ENCODE peak calls at places on chromosomes 6 and 20, in seven cellular contexts. One of them, this sample, is unnamed.

GRCh38 chr6:68911811-68912210 is 276.7 kb downstream of the ADGRB3 start:
- DNase-seq in RWPE1: no peak
- DNase-seq in stimulated activated CD4-positive, alpha-beta T cell treated with anti-CD3 and anti-CD28 coated beads, Interleukin-2, amount 100 ng/mL, for 24 hours: no peak
- DNase-seq in neural progenitor cell: no peak
- DNase-seq in nephron progenitor cell: no peak
- DNase-seq in amniotic stem cell: no peak
- DNase-seq in activated CD4-positive, alpha-beta T cell treated with anti-CD3 and anti-CD28 coated beads for 4 hours: no peak
- DNase-seq in this sample: no peak

GRCh38 chr6:145898376-145898775 is 65.8 kb downstream of the SHPRH start:
- DNase-seq in RWPE1: peak; percentile 48
- DNase-seq in stimulated activated CD4-positive, alpha-beta T cell treated with anti-CD3 and anti-CD28 coated beads, Interleukin-2, amount 100 ng/mL, for 24 hours: no peak
- DNase-seq in neural progenitor cell: no peak
- DNase-seq in nephron progenitor cell: no peak
- DNase-seq in amniotic stem cell: no peak
- DNase-seq in activated CD4-positive, alpha-beta T cell treated with anti-CD3 and anti-CD28 coated beads for 4 hours: no peak
- DNase-seq in this sample: no peak

GRCh38 chr6:28747631-28748157 is 176.1 kb downstream of the TRIM27 start:
- DNase-seq in RWPE1: peak; percentile 55
- DNase-seq in stimulated activated CD4-positive, alpha-beta T cell treated with anti-CD3 and anti-CD28 coated beads, Interleukin-2, amount 100 ng/mL, for 24 hours: no peak
- DNase-seq in neural progenitor cell: peak; percentile 78
- DNase-seq in nephron progenitor cell: peak; percentile 48
- DNase-seq in amniotic stem cell: no peak
- DNase-seq in activated CD4-positive, alpha-beta T cell treated with anti-CD3 and anti-CD28 coated beads for 4 hours: no peak
- DNase-seq in this sample: no peak

GRCh38 chr6:156109713-156110112 is 654.1 kb upstream of the NOX3 start:
- DNase-seq in RWPE1: no peak
- DNase-seq in stimulated activated CD4-positive, alpha-beta T cell treated with anti-CD3 and anti-CD28 coated beads, Interleukin-2, amount 100 ng/mL, for 24 hours: no peak
- DNase-seq in neural progenitor cell: no peak
- DNase-seq in nephron progenitor cell: no peak
- DNase-seq in amniotic stem cell: no peak
- DNase-seq in activated CD4-positive, alpha-beta T cell treated with anti-CD3 and anti-CD28 coated beads for 4 hours: no peak
- DNase-seq in this sample: no peak

GRCh38 chr6:72761767-72762166 is 139.9 kb downstream of the KCNQ5 start:
- DNase-seq in RWPE1: no peak
- DNase-seq in stimulated activated CD4-positive, alpha-beta T cell treated with anti-CD3 and anti-CD28 coated beads, Interleukin-2, amount 100 ng/mL, for 24 hours: no peak
- DNase-seq in neural progenitor cell: no peak
- DNase-seq in nephron progenitor cell: no peak
- DNase-seq in amniotic stem cell: no peak
- DNase-seq in activated CD4-positive, alpha-beta T cell treated with anti-CD3 and anti-CD28 coated beads for 4 hours: no peak
- DNase-seq in this sample: no peak

GRCh38 chr6:43977404-43978111 is 149.7 kb downstream of the MRPL14 start:
- DNase-seq in RWPE1: no peak
- DNase-seq in stimulated activated CD4-positive, alpha-beta T cell treated with anti-CD3 and anti-CD28 coated beads, Interleukin-2, amount 100 ng/mL, for 24 hours: no peak
- DNase-seq in neural progenitor cell: no peak
- DNase-seq in nephron progenitor cell: no peak
- DNase-seq in amniotic stem cell: no peak
- DNase-seq in activated CD4-positive, alpha-beta T cell treated with anti-CD3 and anti-CD28 coated beads for 4 hours: no peak
- DNase-seq in this sample: no peak

GRCh38 chr6:137677714-137678113 is 183.5 kb upstream of the OLIG3 start:
- DNase-seq in RWPE1: no peak
- DNase-seq in stimulated activated CD4-positive, alpha-beta T cell treated with anti-CD3 and anti-CD28 coated beads, Interleukin-2, amount 100 ng/mL, for 24 hours: no peak
- DNase-seq in neural progenitor cell: no peak
- DNase-seq in nephron progenitor cell: no peak
- DNase-seq in amniotic stem cell: no peak
- DNase-seq in activated CD4-positive, alpha-beta T cell treated with anti-CD3 and anti-CD28 coated beads for 4 hours: no peak
- DNase-seq in this sample: no peak

GRCh38 chr6:17393335-17394191 is at the start of gene CAP2:
- DNase-seq in RWPE1: peak; percentile 45
- DNase-seq in stimulated activated CD4-positive, alpha-beta T cell treated with anti-CD3 and anti-CD28 coated beads, Interleukin-2, amount 100 ng/mL, for 24 hours: peak; percentile 3
- DNase-seq in neural progenitor cell: peak; percentile 90
- DNase-seq in nephron progenitor cell: peak; percentile 75
- DNase-seq in amniotic stem cell: peak; percentile 41
- DNase-seq in activated CD4-positive, alpha-beta T cell treated with anti-CD3 and anti-CD28 coated beads for 4 hours: no peak
- DNase-seq in this sample: no peak

GRCh38 chr6:5751525-5752252 is 255.0 kb downstream of the NRN1 start:
- DNase-seq in RWPE1: no peak
- DNase-seq in stimulated activated CD4-positive, alpha-beta T cell treated with anti-CD3 and anti-CD28 coated beads, Interleukin-2, amount 100 ng/mL, for 24 hours: no peak
- DNase-seq in neural progenitor cell: no peak
- DNase-seq in nephron progenitor cell: no peak
- DNase-seq in amniotic stem cell: no peak
- DNase-seq in activated CD4-positive, alpha-beta T cell treated with anti-CD3 and anti-CD28 coated beads for 4 hours: no peak
- DNase-seq in this sample: no peak

GRCh38 chr6:138446821-138447220 is 42.8 kb downstream of the HEBP2 start:
- DNase-seq in RWPE1: no peak
- DNase-seq in stimulated activated CD4-positive, alpha-beta T cell treated with anti-CD3 and anti-CD28 coated beads, Interleukin-2, amount 100 ng/mL, for 24 hours: no peak
- DNase-seq in neural progenitor cell: no peak
- DNase-seq in nephron progenitor cell: no peak
- DNase-seq in amniotic stem cell: no peak
- DNase-seq in activated CD4-positive, alpha-beta T cell treated with anti-CD3 and anti-CD28 coated beads for 4 hours: no peak
- DNase-seq in this sample: no peak

GRCh38 chr6:88641178-88641903 is 322.1 kb downstream of the RNGTT start:
- DNase-seq in RWPE1: no peak
- DNase-seq in stimulated activated CD4-positive, alpha-beta T cell treated with anti-CD3 and anti-CD28 coated beads, Interleukin-2, amount 100 ng/mL, for 24 hours: no peak
- DNase-seq in neural progenitor cell: no peak
- DNase-seq in nephron progenitor cell: no peak
- DNase-seq in amniotic stem cell: no peak
- DNase-seq in activated CD4-positive, alpha-beta T cell treated with anti-CD3 and anti-CD28 coated beads for 4 hours: no peak
- DNase-seq in this sample: no peak

GRCh38 chr6:6884193-6884627 is 223.6 kb upstream of the RREB1 start:
- DNase-seq in RWPE1: no peak
- DNase-seq in stimulated activated CD4-positive, alpha-beta T cell treated with anti-CD3 and anti-CD28 coated beads, Interleukin-2, amount 100 ng/mL, for 24 hours: no peak
- DNase-seq in neural progenitor cell: no peak
- DNase-seq in nephron progenitor cell: no peak
- DNase-seq in amniotic stem cell: no peak
- DNase-seq in activated CD4-positive, alpha-beta T cell treated with anti-CD3 and anti-CD28 coated beads for 4 hours: no peak
- DNase-seq in this sample: no peak

GRCh38 chr20:25020345-25020744 is 27.8 kb upstream of the APMAP start:
- DNase-seq in RWPE1: no peak
- DNase-seq in stimulated activated CD4-positive, alpha-beta T cell treated with anti-CD3 and anti-CD28 coated beads, Interleukin-2, amount 100 ng/mL, for 24 hours: no peak
- DNase-seq in neural progenitor cell: no peak
- DNase-seq in nephron progenitor cell: no peak
- DNase-seq in amniotic stem cell: no peak
- DNase-seq in activated CD4-positive, alpha-beta T cell treated with anti-CD3 and anti-CD28 coated beads for 4 hours: no peak
- DNase-seq in this sample: no peak

GRCh38 chr6:34152042-34152524 is 6.2 kb upstream of the GRM4 start:
- DNase-seq in RWPE1: no peak
- DNase-seq in stimulated activated CD4-positive, alpha-beta T cell treated with anti-CD3 and anti-CD28 coated beads, Interleukin-2, amount 100 ng/mL, for 24 hours: no peak
- DNase-seq in neural progenitor cell: no peak
- DNase-seq in nephron progenitor cell: no peak
- DNase-seq in amniotic stem cell: no peak
- DNase-seq in activated CD4-positive, alpha-beta T cell treated with anti-CD3 and anti-CD28 coated beads for 4 hours: no peak
- DNase-seq in this sample: no peak

GRCh38 chr20:953742-954141 is 37.6 kb upstream of the ANGPT4 start:
- DNase-seq in RWPE1: no peak
- DNase-seq in stimulated activated CD4-positive, alpha-beta T cell treated with anti-CD3 and anti-CD28 coated beads, Interleukin-2, amount 100 ng/mL, for 24 hours: no peak
- DNase-seq in neural progenitor cell: peak; percentile 43
- DNase-seq in nephron progenitor cell: no peak
- DNase-seq in amniotic stem cell: no peak
- DNase-seq in activated CD4-positive, alpha-beta T cell treated with anti-CD3 and anti-CD28 coated beads for 4 hours: no peak
- DNase-seq in this sample: no peak

GRCh38 chr6:151535476-151536279 is 41.9 kb downstream of the CCDC170 start:
- DNase-seq in RWPE1: no peak
- DNase-seq in stimulated activated CD4-positive, alpha-beta T cell treated with anti-CD3 and anti-CD28 coated beads, Interleukin-2, amount 100 ng/mL, for 24 hours: no peak
- DNase-seq in neural progenitor cell: no peak
- DNase-seq in nephron progenitor cell: no peak
- DNase-seq in amniotic stem cell: no peak
- DNase-seq in activated CD4-positive, alpha-beta T cell treated with anti-CD3 and anti-CD28 coated beads for 4 hours: no peak
- DNase-seq in this sample: no peak

GRCh38 chr6:170048615-170049256 is 242.1 kb downstream of the DLL1 start:
- DNase-seq in RWPE1: no peak
- DNase-seq in stimulated activated CD4-positive, alpha-beta T cell treated with anti-CD3 and anti-CD28 coated beads, Interleukin-2, amount 100 ng/mL, for 24 hours: no peak
- DNase-seq in neural progenitor cell: no peak
- DNase-seq in nephron progenitor cell: no peak
- DNase-seq in amniotic stem cell: no peak
- DNase-seq in activated CD4-positive, alpha-beta T cell treated with anti-CD3 and anti-CD28 coated beads for 4 hours: no peak
- DNase-seq in this sample: no peak

GRCh38 chr6:30732237-30732943 is 10.1 kb downstream of the FLOT1 start:
- DNase-seq in RWPE1: no peak
- DNase-seq in stimulated activated CD4-positive, alpha-beta T cell treated with anti-CD3 and anti-CD28 coated beads, Interleukin-2, amount 100 ng/mL, for 24 hours: no peak
- DNase-seq in neural progenitor cell: no peak
- DNase-seq in nephron progenitor cell: no peak
- DNase-seq in amniotic stem cell: no peak
- DNase-seq in activated CD4-positive, alpha-beta T cell treated with anti-CD3 and anti-CD28 coated beads for 4 hours: no peak
- DNase-seq in this sample: no peak

GRCh38 chr6:114537977-114538376 is 195.2 kb upstream of the HS3ST5 start:
- DNase-seq in RWPE1: no peak
- DNase-seq in stimulated activated CD4-positive, alpha-beta T cell treated with anti-CD3 and anti-CD28 coated beads, Interleukin-2, amount 100 ng/mL, for 24 hours: no peak
- DNase-seq in neural progenitor cell: no peak
- DNase-seq in nephron progenitor cell: no peak
- DNase-seq in amniotic stem cell: no peak
- DNase-seq in activated CD4-positive, alpha-beta T cell treated with anti-CD3 and anti-CD28 coated beads for 4 hours: no peak
- DNase-seq in this sample: no peak

GRCh38 chr6:113067612-113068262 is 720.6 kb downstream of the RFPL4B start:
- DNase-seq in RWPE1: no peak
- DNase-seq in stimulated activated CD4-positive, alpha-beta T cell treated with anti-CD3 and anti-CD28 coated beads, Interleukin-2, amount 100 ng/mL, for 24 hours: no peak
- DNase-seq in neural progenitor cell: no peak
- DNase-seq in nephron progenitor cell: no peak
- DNase-seq in amniotic stem cell: no peak
- DNase-seq in activated CD4-positive, alpha-beta T cell treated with anti-CD3 and anti-CD28 coated beads for 4 hours: no peak
- DNase-seq in this sample: no peak

GRCh38 chr6:71887744-71888115 is 1.4 kb downstream of the RIMS1 start:
- DNase-seq in RWPE1: no peak
- DNase-seq in stimulated activated CD4-positive, alpha-beta T cell treated with anti-CD3 and anti-CD28 coated beads, Interleukin-2, amount 100 ng/mL, for 24 hours: no peak
- DNase-seq in neural progenitor cell: no peak
- DNase-seq in nephron progenitor cell: no peak
- DNase-seq in amniotic stem cell: no peak
- DNase-seq in activated CD4-positive, alpha-beta T cell treated with anti-CD3 and anti-CD28 coated beads for 4 hours: no peak
- DNase-seq in this sample: no peak

GRCh38 chr6:24064106-24064505 is 61.9 kb upstream of the NRSN1 start:
- DNase-seq in RWPE1: no peak
- DNase-seq in stimulated activated CD4-positive, alpha-beta T cell treated with anti-CD3 and anti-CD28 coated beads, Interleukin-2, amount 100 ng/mL, for 24 hours: no peak
- DNase-seq in neural progenitor cell: peak; percentile 50
- DNase-seq in nephron progenitor cell: peak; percentile 10
- DNase-seq in amniotic stem cell: no peak
- DNase-seq in activated CD4-positive, alpha-beta T cell treated with anti-CD3 and anti-CD28 coated beads for 4 hours: no peak
- DNase-seq in this sample: no peak

GRCh38 chr20:18091624-18092023 is 33.9 kb upstream of the OVOL2 start:
- DNase-seq in RWPE1: no peak
- DNase-seq in stimulated activated CD4-positive, alpha-beta T cell treated with anti-CD3 and anti-CD28 coated beads, Interleukin-2, amount 100 ng/mL, for 24 hours: no peak
- DNase-seq in neural progenitor cell: no peak
- DNase-seq in nephron progenitor cell: no peak
- DNase-seq in amniotic stem cell: no peak
- DNase-seq in activated CD4-positive, alpha-beta T cell treated with anti-CD3 and anti-CD28 coated beads for 4 hours: no peak
- DNase-seq in this sample: no peak

GRCh38 chr20:51666126-51666525 is 102.1 kb downstream of the ATP9A start:
- DNase-seq in RWPE1: no peak
- DNase-seq in stimulated activated CD4-positive, alpha-beta T cell treated with anti-CD3 and anti-CD28 coated beads, Interleukin-2, amount 100 ng/mL, for 24 hours: no peak
- DNase-seq in neural progenitor cell: no peak
- DNase-seq in nephron progenitor cell: no peak
- DNase-seq in amniotic stem cell: no peak
- DNase-seq in activated CD4-positive, alpha-beta T cell treated with anti-CD3 and anti-CD28 coated beads for 4 hours: no peak
- DNase-seq in this sample: no peak

GRCh38 chr6:158321960-158322359 is 9.7 kb downstream of the TULP4 start:
- DNase-seq in RWPE1: peak; percentile 9
- DNase-seq in stimulated activated CD4-positive, alpha-beta T cell treated with anti-CD3 and anti-CD28 coated beads, Interleukin-2, amount 100 ng/mL, for 24 hours: no peak
- DNase-seq in neural progenitor cell: no peak
- DNase-seq in nephron progenitor cell: no peak
- DNase-seq in amniotic stem cell: no peak
- DNase-seq in activated CD4-positive, alpha-beta T cell treated with anti-CD3 and anti-CD28 coated beads for 4 hours: no peak
- DNase-seq in this sample: no peak

GRCh38 chr20:59560588-59561227 is 43.6 kb upstream of the PHACTR3 start:
- DNase-seq in RWPE1: peak; percentile 82
- DNase-seq in stimulated activated CD4-positive, alpha-beta T cell treated with anti-CD3 and anti-CD28 coated beads, Interleukin-2, amount 100 ng/mL, for 24 hours: no peak
- DNase-seq in neural progenitor cell: peak; percentile 53
- DNase-seq in nephron progenitor cell: no peak
- DNase-seq in amniotic stem cell: no peak
- DNase-seq in activated CD4-positive, alpha-beta T cell treated with anti-CD3 and anti-CD28 coated beads for 4 hours: no peak
- DNase-seq in this sample: no peak

GRCh38 chr20:63580796-63581461 is 6.9 kb upstream of the HELZ2 start:
- DNase-seq in RWPE1: peak; percentile 92
- DNase-seq in stimulated activated CD4-positive, alpha-beta T cell treated with anti-CD3 and anti-CD28 coated beads, Interleukin-2, amount 100 ng/mL, for 24 hours: peak; percentile 68
- DNase-seq in neural progenitor cell: peak; percentile 55
- DNase-seq in nephron progenitor cell: peak; percentile 37
- DNase-seq in amniotic stem cell: no peak
- DNase-seq in activated CD4-positive, alpha-beta T cell treated with anti-CD3 and anti-CD28 coated beads for 4 hours: peak; percentile 74
- DNase-seq in this sample: peak; percentile 70

GRCh38 chr20:18072532-18072931 is 14.8 kb upstream of the OVOL2 start:
- DNase-seq in RWPE1: no peak
- DNase-seq in stimulated activated CD4-positive, alpha-beta T cell treated with anti-CD3 and anti-CD28 coated beads, Interleukin-2, amount 100 ng/mL, for 24 hours: no peak
- DNase-seq in neural progenitor cell: no peak
- DNase-seq in nephron progenitor cell: no peak
- DNase-seq in amniotic stem cell: no peak
- DNase-seq in activated CD4-positive, alpha-beta T cell treated with anti-CD3 and anti-CD28 coated beads for 4 hours: no peak
- DNase-seq in this sample: no peak

GRCh38 chr6:162940426-162940825 is 212.7 kb downstream of the PACRG start:
- DNase-seq in RWPE1: no peak
- DNase-seq in stimulated activated CD4-positive, alpha-beta T cell treated with anti-CD3 and anti-CD28 coated beads, Interleukin-2, amount 100 ng/mL, for 24 hours: no peak
- DNase-seq in neural progenitor cell: no peak
- DNase-seq in nephron progenitor cell: no peak
- DNase-seq in amniotic stem cell: no peak
- DNase-seq in activated CD4-positive, alpha-beta T cell treated with anti-CD3 and anti-CD28 coated beads for 4 hours: no peak
- DNase-seq in this sample: no peak

GRCh38 chr20:29408034-29408695 is 1849.3 kb upstream of the DEFB115 start:
- DNase-seq in RWPE1: no peak
- DNase-seq in stimulated activated CD4-positive, alpha-beta T cell treated with anti-CD3 and anti-CD28 coated beads, Interleukin-2, amount 100 ng/mL, for 24 hours: no peak
- DNase-seq in neural progenitor cell: no peak
- DNase-seq in nephron progenitor cell: no peak
- DNase-seq in amniotic stem cell: no peak
- DNase-seq in activated CD4-positive, alpha-beta T cell treated with anti-CD3 and anti-CD28 coated beads for 4 hours: no peak
- DNase-seq in this sample: no peak

GRCh38 chr6:111843347-111844147 is 29.7 kb downstream of the FYN start:
- DNase-seq in RWPE1: no peak
- DNase-seq in stimulated activated CD4-positive, alpha-beta T cell treated with anti-CD3 and anti-CD28 coated beads, Interleukin-2, amount 100 ng/mL, for 24 hours: peak; percentile 65
- DNase-seq in neural progenitor cell: no peak
- DNase-seq in nephron progenitor cell: no peak
- DNase-seq in amniotic stem cell: no peak
- DNase-seq in activated CD4-positive, alpha-beta T cell treated with anti-CD3 and anti-CD28 coated beads for 4 hours: peak; percentile 55
- DNase-seq in this sample: peak; percentile 59

GRCh38 chr6:150775804-150776203 is 89.7 kb upstream of the MTHFD1L start:
- DNase-seq in RWPE1: no peak
- DNase-seq in stimulated activated CD4-positive, alpha-beta T cell treated with anti-CD3 and anti-CD28 coated beads, Interleukin-2, amount 100 ng/mL, for 24 hours: no peak
- DNase-seq in neural progenitor cell: no peak
- DNase-seq in nephron progenitor cell: no peak
- DNase-seq in amniotic stem cell: no peak
- DNase-seq in activated CD4-positive, alpha-beta T cell treated with anti-CD3 and anti-CD28 coated beads for 4 hours: no peak
- DNase-seq in this sample: no peak